ENCODE peak calls at places on chromosomes 2 and 18, in four cellular contexts. One of them, this sample, is unnamed.

GRCh38 chr2:241901500-241902351 is 32.2 kb downstream of the RTP5 start:
- DNase-seq in K562: no peak
- DNase-seq in HepG2: no peak
- DNase-seq in GM12878: no peak
- DNase-seq in this sample: peak; percentile 59

GRCh38 chr2:157292853-157293252 is 32.8 kb downstream of the ERMN start:
- DNase-seq in GM12878: no peak
- DNase-seq in K562: no peak
- DNase-seq in HepG2: no peak
- DNase-seq in this sample: no peak

GRCh38 chr18:69725855-69726508 is 221.7 kb downstream of the CD226 start:
- DNase-seq in HepG2: peak; percentile 23
- DNase-seq in GM12878: no peak
- DNase-seq in K562: no peak
- DNase-seq in this sample: no peak

GRCh38 chr2:162007447-162008040 is 66.5 kb downstream of the DPP4 start:
- DNase-seq in K562: no peak
- DNase-seq in HepG2: no peak
- DNase-seq in GM12878: no peak
- DNase-seq in this sample: no peak

GRCh38 chr18:55318864-55319516 is 269.0 kb downstream of the TCF4 start:
- DNase-seq in GM12878: no peak
- DNase-seq in K562: no peak
- DNase-seq in HepG2: no peak
- DNase-seq in this sample: no peak

GRCh38 chr18:5975111-5975622 is 79.8 kb upstream of the TMEM200C start:
- DNase-seq in K562: no peak
- DNase-seq in GM12878: peak; percentile 87
- DNase-seq in HepG2: no peak
- DNase-seq in this sample: no peak

GRCh38 chr2:64857581-64858471 is 131.4 kb upstream of the SLC1A4 start:
- DNase-seq in HepG2: no peak
- DNase-seq in K562: no peak
- DNase-seq in GM12878: no peak
- DNase-seq in this sample: no peak

GRCh38 chr2:238684362-238685326 is 163.2 kb upstream of the TWIST2 start:
- DNase-seq in HepG2: peak; percentile 29
- DNase-seq in K562: no peak
- DNase-seq in GM12878: no peak
- DNase-seq in this sample: no peak

GRCh38 chr2:10954416-10954815 is 42.7 kb downstream of the KCNF1 start:
- DNase-seq in GM12878: no peak
- DNase-seq in HepG2: no peak
- DNase-seq in K562: no peak
- DNase-seq in this sample: no peak

GRCh38 chr2:38960609-38961320 is 71.1 kb downstream of the ARHGEF33 start:
- DNase-seq in HepG2: no peak
- DNase-seq in GM12878: no peak
- DNase-seq in K562: no peak
- DNase-seq in this sample: peak; percentile 15

GRCh38 chr2:206084870-206085741 is 868 bp downstream of the INO80D start:
- DNase-seq in K562: peak; percentile 58
- DNase-seq in HepG2: no peak
- DNase-seq in GM12878: no peak
- DNase-seq in this sample: peak; percentile 72

GRCh38 chr2:905833-906140 is 44.9 kb upstream of the SNTG2 start:
- DNase-seq in GM12878: no peak
- DNase-seq in K562: no peak
- DNase-seq in HepG2: no peak
- DNase-seq in this sample: no peak

GRCh38 chr2:128710770-128711169 is 392.1 kb upstream of the HS6ST1 start:
- DNase-seq in K562: no peak
- DNase-seq in GM12878: no peak
- DNase-seq in HepG2: no peak
- DNase-seq in this sample: no peak

GRCh38 chr18:12391487-12392136 is 14.6 kb upstream of the AFG3L2 start:
- DNase-seq in GM12878: no peak
- DNase-seq in HepG2: peak; percentile 51
- DNase-seq in K562: peak; percentile 64
- DNase-seq in this sample: no peak

GRCh38 chr2:237213325-237214040 is 127.8 kb downstream of the COPS8 start:
- DNase-seq in GM12878: no peak
- DNase-seq in K562: no peak
- DNase-seq in HepG2: no peak
- DNase-seq in this sample: no peak

GRCh38 chr2:16707014-16707413 is 41.4 kb upstream of the CYRIA start:
- DNase-seq in HepG2: no peak
- DNase-seq in GM12878: no peak
- DNase-seq in K562: no peak
- DNase-seq in this sample: no peak

GRCh38 chr2:235496239-235496621 is 2.4 kb downstream of the AGAP1 start:
- DNase-seq in GM12878: no peak
- DNase-seq in K562: no peak
- DNase-seq in HepG2: no peak
- DNase-seq in this sample: no peak

GRCh38 chr18:26429535-26429934 is 118.8 kb downstream of the KCTD1 start:
- DNase-seq in HepG2: peak; percentile 4
- DNase-seq in K562: no peak
- DNase-seq in GM12878: no peak
- DNase-seq in this sample: peak; percentile 42

GRCh38 chr2:196783431-196784094 is 15.9 kb downstream of the GTF3C3 start:
- DNase-seq in HepG2: no peak
- DNase-seq in GM12878: no peak
- DNase-seq in K562: no peak
- DNase-seq in this sample: no peak

DNA sequence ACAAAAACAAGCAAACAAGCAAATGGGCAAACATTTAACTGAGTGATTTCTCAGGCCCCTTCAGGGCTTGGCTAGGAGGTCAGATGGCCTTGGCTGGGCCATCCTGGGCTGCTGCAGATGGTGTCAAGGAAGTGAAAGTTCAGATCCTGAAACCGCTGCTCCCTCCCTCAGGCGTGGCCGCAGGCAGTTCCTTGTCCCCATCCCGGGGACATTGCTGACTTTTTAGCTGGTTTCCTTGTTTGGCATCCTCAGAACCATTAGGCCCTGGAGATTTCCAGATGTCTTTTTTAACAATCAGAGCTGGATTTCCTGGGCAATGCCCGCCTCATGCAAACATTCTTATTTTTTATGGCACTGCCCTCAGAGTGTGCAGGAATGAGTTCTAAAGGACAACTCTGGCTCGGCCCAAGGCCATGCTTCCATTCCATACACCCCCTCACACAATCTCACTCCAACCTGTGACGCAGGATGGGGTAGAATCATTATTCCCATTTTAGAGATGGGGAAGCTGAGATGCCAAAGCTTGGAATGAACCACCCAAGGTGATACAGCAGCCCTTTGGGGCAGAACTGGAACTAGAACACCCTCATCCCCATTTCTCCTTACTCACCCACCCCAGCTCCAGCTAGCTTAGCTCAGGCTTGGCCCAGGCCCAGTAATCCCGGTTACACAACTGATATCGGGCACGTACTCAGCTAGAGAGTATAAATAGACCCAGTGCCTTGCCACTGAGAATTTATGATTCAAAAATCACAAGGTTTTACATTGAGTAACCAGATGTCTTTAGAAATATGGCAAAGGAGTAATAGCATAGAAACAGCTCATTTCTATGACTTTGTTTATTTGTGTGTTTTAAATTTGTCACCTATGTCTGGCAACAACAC is 85.9 kb upstream of the ZCCHC2 start:
- DNase-seq in K562: no peak
- DNase-seq in GM12878: no peak
- DNase-seq in HepG2: no peak
- DNase-seq in this sample: no peak
- TF ChIP-seq CBX5 in K562: no peak
- TF ChIP-seq CBX5 in GM12878: no peak
- TF ChIP-seq CBX5 in HepG2: no peak
- TF ChIP-seq CBX5 in this sample: no peak

GRCh38 chr2:96506016-96506906 is 1.1 kb upstream of the NEURL3 start:
- DNase-seq in HepG2: no peak
- DNase-seq in GM12878: no peak
- DNase-seq in K562: no peak
- DNase-seq in this sample: peak; percentile 30

GRCh38 chr2:96509114-96509846 is 4.1 kb upstream of the NEURL3 start:
- DNase-seq in HepG2: peak; percentile 78
- DNase-seq in GM12878: peak; percentile 59
- DNase-seq in K562: peak; percentile 86
- DNase-seq in this sample: peak; percentile 90

GRCh38 chr2:96508521-96509113 is 3.5 kb upstream of the NEURL3 start:
- DNase-seq in HepG2: no peak
- DNase-seq in K562: no peak
- DNase-seq in GM12878: no peak
- DNase-seq in this sample: no peak

GRCh38 chr2:96506907-96507240 is 1.7 kb upstream of the NEURL3 start:
- DNase-seq in HepG2: no peak
- DNase-seq in GM12878: no peak
- DNase-seq in K562: no peak
- DNase-seq in this sample: no peak

DNA sequence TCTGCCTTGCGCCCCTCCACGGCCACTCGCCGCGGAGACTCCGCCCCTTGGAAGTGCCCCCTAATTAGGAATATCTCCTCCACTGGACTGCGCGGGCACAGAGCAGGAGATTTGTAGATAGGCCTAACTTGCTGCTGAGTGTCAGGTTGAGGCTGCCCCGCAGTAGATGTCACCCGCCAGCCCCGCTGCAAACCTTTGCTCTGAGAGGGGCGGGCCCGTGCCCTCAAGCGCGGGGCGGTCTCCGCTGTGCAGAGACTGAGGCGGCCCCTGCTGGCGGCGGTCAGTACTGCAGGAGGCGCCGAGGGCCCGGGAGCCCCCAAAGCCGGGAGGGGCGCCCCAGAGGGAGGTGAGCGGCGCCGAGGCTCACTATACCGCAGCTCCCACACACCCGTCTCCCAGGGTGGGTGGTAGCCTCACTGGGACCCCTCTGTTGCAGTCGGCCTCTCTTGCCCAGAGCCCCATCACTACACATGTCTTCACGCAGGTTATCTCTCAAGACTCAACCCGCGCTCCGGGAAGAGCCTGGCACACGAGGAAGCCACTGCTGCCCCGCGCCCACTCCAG is 2.9 kb upstream of the NEURL3 start:
- DNase-seq in HepG2: peak; percentile 57
- DNase-seq in GM12878: no peak
- DNase-seq in K562: peak; percentile 90
- DNase-seq in this sample: peak; percentile 99
- TF ChIP-seq USF2 in HepG2: no peak
- TF ChIP-seq USF2 in GM12878: no peak
- TF ChIP-seq USF2 in K562: no peak
- TF ChIP-seq USF2 in this sample: no peak

GRCh38 chr2:7997279-7997678 is 684.6 kb upstream of the ID2 start:
- DNase-seq in GM12878: no peak
- DNase-seq in HepG2: no peak
- DNase-seq in K562: no peak
- DNase-seq in this sample: no peak

GRCh38 chr2:7989823-7990222 is 692.0 kb upstream of the ID2 start:
- DNase-seq in HepG2: no peak
- DNase-seq in GM12878: no peak
- DNase-seq in K562: no peak
- DNase-seq in this sample: no peak

GRCh38 chr2:7999683-8000476 is 682.0 kb upstream of the ID2 start:
- DNase-seq in K562: no peak
- DNase-seq in HepG2: peak; percentile 27
- DNase-seq in GM12878: no peak
- DNase-seq in this sample: no peak

GRCh38 chr2:7992612-7993596 is 689.0 kb upstream of the ID2 start:
- DNase-seq in GM12878: no peak
- DNase-seq in HepG2: no peak
- DNase-seq in K562: no peak
- DNase-seq in this sample: no peak

DNA sequence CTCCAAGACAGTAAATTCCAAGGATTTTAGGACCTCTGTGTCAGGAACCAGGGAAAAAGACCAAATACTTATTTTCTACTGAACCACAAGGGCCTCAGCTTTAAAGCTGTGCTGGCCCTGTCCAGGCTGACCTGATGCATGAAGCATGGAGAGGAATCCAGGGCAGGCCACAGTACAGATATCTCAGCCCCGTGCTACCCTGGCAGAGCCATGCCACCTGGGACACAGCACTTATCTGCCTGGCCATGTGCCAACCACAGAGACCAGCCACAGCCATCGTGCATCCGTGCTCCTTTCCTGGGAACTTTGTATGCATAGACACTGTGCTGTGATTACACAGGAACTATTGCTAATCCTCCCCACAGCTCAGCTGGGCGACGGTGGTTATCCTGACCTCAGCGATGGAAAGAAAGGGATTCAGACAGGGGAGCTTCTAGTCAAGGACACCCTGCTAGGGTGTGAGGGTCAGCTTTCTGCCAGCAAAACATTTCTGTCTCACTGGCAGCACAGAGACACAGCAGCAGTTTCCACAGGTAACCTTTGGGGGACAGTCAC is 687.4 kb upstream of the ID2 start:
- DNase-seq in GM12878: no peak
- DNase-seq in K562: no peak
- DNase-seq in HepG2: no peak
- DNase-seq in this sample: no peak
- TF ChIP-seq CBX5 in GM12878: no peak
- TF ChIP-seq CBX5 in K562: no peak
- TF ChIP-seq CBX5 in HepG2: no peak
- TF ChIP-seq CBX5 in this sample: no peak

GRCh38 chr2:104976603-104977120 is 61.2 kb upstream of the MRPS9 start:
- DNase-seq in K562: peak; percentile 21
- DNase-seq in HepG2: peak; percentile 33
- DNase-seq in GM12878: peak; percentile 62
- DNase-seq in this sample: peak; percentile 63
- TF ChIP-seq USF2 in K562: no peak
- TF ChIP-seq USF2 in HepG2: no peak
- TF ChIP-seq USF2 in GM12878: no peak
- TF ChIP-seq USF2 in this sample: no peak

GRCh38 chr2:219562049-219563020 is 9.0 kb downstream of the OBSL1 start:
- DNase-seq in HepG2: peak; percentile 64
- DNase-seq in K562: no peak
- DNase-seq in GM12878: no peak
- DNase-seq in this sample: no peak

GRCh38 chr2:219559156-219559915 is 12.0 kb downstream of the OBSL1 start:
- DNase-seq in K562: no peak
- DNase-seq in GM12878: no peak
- DNase-seq in HepG2: no peak
- DNase-seq in this sample: no peak

GRCh38 chr2:219561179-219562048 is 9.9 kb downstream of the OBSL1 start:
- DNase-seq in GM12878: no peak
- DNase-seq in K562: no peak
- DNase-seq in HepG2: peak; percentile 60
- DNase-seq in this sample: no peak

GRCh38 chr2:219560893-219561178 is 10.5 kb downstream of the OBSL1 start:
- DNase-seq in GM12878: no peak
- DNase-seq in HepG2: no peak
- DNase-seq in K562: no peak
- DNase-seq in this sample: no peak

GRCh38 chr2:219560037-219560892 is 11.1 kb downstream of the OBSL1 start:
- DNase-seq in HepG2: no peak
- DNase-seq in GM12878: no peak
- DNase-seq in K562: peak; percentile 69
- DNase-seq in this sample: no peak
- TF ChIP-seq CBX5 in HepG2: no peak
- TF ChIP-seq CBX5 in GM12878: no peak
- TF ChIP-seq CBX5 in K562: no peak
- TF ChIP-seq CBX5 in this sample: no peak

GRCh38 chr2:27664245-27664574 is 521 bp downstream of the SLC4A1AP start:
- DNase-seq in HepG2: no peak
- DNase-seq in K562: no peak
- DNase-seq in GM12878: no peak
- DNase-seq in this sample: no peak
- TF ChIP-seq USF2 in HepG2: no peak
- TF ChIP-seq USF2 in K562: no peak
- TF ChIP-seq USF2 in GM12878: no peak
- TF ChIP-seq USF2 in this sample: no peak

GRCh38 chr2:61469424-61470121 is 1.3 kb downstream of the USP34 start:
- DNase-seq in K562: no peak
- DNase-seq in GM12878: no peak
- DNase-seq in HepG2: no peak
- DNase-seq in this sample: no peak
- TF ChIP-seq CBX5 in K562: no peak
- TF ChIP-seq CBX5 in GM12878: no peak
- TF ChIP-seq CBX5 in HepG2: no peak
- TF ChIP-seq CBX5 in this sample: no peak

This sample was measured in H1.